ENCODE peak calls at places on chromosomes 12 and 14, in nine cellular contexts. Y is foreskin keratinocyte, B is A172, O is endothelial cell, H is NCI-H1092 treated with DMSO at 0.1 percent for 48 hours, D is progenitor cell of endocrine pancreas, U is globus pallidus, P is lower leg skin, S is C1 segment of cervical spinal cord. R is an unnamed sample.
A peak's percentile ranks its signal among the peaks of the same experiment; 100 is the strongest.

GRCh38 chr14:103520657-103521437 is 1.8 kb downstream of the CKB start:
- DNase-seq in Y (no peak), B (peak; percentile 51), O (peak; percentile 68), H (peak; percentile 74), D (peak; percentile 83), U (peak; percentile 85), P (peak; percentile 95), S (peak; percentile 70), R (no peak)

GRCh38 chr12:13425766-13426165 is 229.2 kb downstream of the EMP1 start:
- DNase-seq in Y (peak; percentile 69), B (peak; percentile 66), O (no peak), H (no peak), D (no peak), U (no peak), P (no peak), S (no peak), R (no peak)

GRCh38 chr12:3041558-3042164 is 35.5 kb upstream of the TSPAN9 start:
- DNase-seq in Y (peak; percentile 47), B (peak; percentile 59), O (peak; percentile 75), H (peak; percentile 74), D (peak; percentile 63), U (peak; percentile 82), P (no peak), S (peak; percentile 42), R (no peak)

GRCh38 chr14:58641509-58641908 is 3.7 kb downstream of the DACT1 start:
- DNase-seq in Y (no peak), B (no peak), O (no peak), H (no peak), D (no peak), U (no peak), P (no peak), S (no peak), R (no peak)

GRCh38 chr12:95077341-95077740 is 3.9 kb upstream of the NR2C1 start:
- DNase-seq in Y (no peak), B (no peak), O (no peak), H (no peak), D (no peak), U (no peak), P (no peak), S (no peak), R (no peak)

GRCh38 chr12:124745891-124746570 is 117.6 kb downstream of the SCARB1 start:
- DNase-seq in Y (no peak), B (peak; percentile 90), O (peak; percentile 77), H (peak; percentile 79), D (peak; percentile 61), U (peak; percentile 99), P (peak; percentile 99), S (peak; percentile 88), R (peak; percentile 95)

GRCh38 chr14:65268594-65268993 is 143.9 kb upstream of the FUT8 start:
- DNase-seq in Y (no peak), B (no peak), O (no peak), H (no peak), D (no peak), U (no peak), P (no peak), S (no peak), R (no peak)

GRCh38 chr14:84825481-84825880 is 704.5 kb upstream of the FLRT2 start:
- DNase-seq in Y (peak; percentile 73), B (peak; percentile 64), O (no peak), H (no peak), D (no peak), U (no peak), P (no peak), S (no peak), R (no peak)

GRCh38 chr14:50783542-50783941 is 47.4 kb downstream of the NIN start:
- DNase-seq in Y (no peak), B (no peak), O (no peak), H (no peak), D (no peak), U (no peak), P (no peak), S (no peak), R (no peak)

GRCh38 chr12:117674313-117674712 is 294.5 kb downstream of the KSR2 start:
- DNase-seq in Y (no peak), B (peak; percentile 76), O (no peak), H (no peak), D (no peak), U (no peak), P (no peak), S (no peak), R (no peak)

GRCh38 chr12:94220804-94221203 is 72.4 kb downstream of the PLXNC1 start:
- DNase-seq in Y (no peak), B (no peak), O (no peak), H (no peak), D (no peak), U (no peak), P (no peak), S (no peak), R (no peak)

GRCh38 chr12:88570103-88570502 is 10.2 kb downstream of the KITLG start:
- DNase-seq in Y (no peak), B (no peak), O (no peak), H (no peak), D (no peak), U (no peak), P (no peak), S (no peak), R (no peak)

GRCh38 chr14:100726467-100726811 is 253 bp upstream of the DLK1 start:
- DNase-seq in Y (no peak), B (no peak), O (no peak), H (no peak), D (no peak), U (no peak), P (no peak), S (no peak), R (no peak)

GRCh38 chr12:65327207-65328076 is 49.0 kb downstream of the MSRB3 start:
- DNase-seq in Y (no peak), B (no peak), O (no peak), H (no peak), D (no peak), U (peak; percentile 46), P (no peak), S (no peak), R (no peak)

GRCh38 chr12:28108599-28108998 is 81.7 kb upstream of the CCDC91 start:
- DNase-seq in Y (no peak), B (peak; percentile 21), O (no peak), H (no peak), D (no peak), U (no peak), P (no peak), S (no peak), R (no peak)

GRCh38 chr12:103868215-103868614 is 27.2 kb upstream of the NT5DC3 start:
- DNase-seq in Y (no peak), B (no peak), O (no peak), H (no peak), D (no peak), U (no peak), P (no peak), S (no peak), R (no peak)

GRCh38 chr12:104197264-104197663 is 18.3 kb upstream of the TXNRD1 start:
- DNase-seq in Y (no peak), B (no peak), O (no peak), H (no peak), D (no peak), U (no peak), P (no peak), S (no peak), R (no peak)

GRCh38 chr14:72948481-72949138 is 22.3 kb downstream of the DCAF4 start:
- DNase-seq in Y (no peak), B (peak; percentile 60), O (peak; percentile 75), H (peak; percentile 23), D (peak; percentile 57), U (peak; percentile 53), P (peak; percentile 91), S (peak; percentile 6), R (no peak)

GRCh38 chr14:50022661-50023060 is 93.7 kb downstream of the VCPKMT start:
- DNase-seq in Y (no peak), B (no peak), O (no peak), H (no peak), D (no peak), U (no peak), P (no peak), S (no peak), R (no peak)

GRCh38 chr14:92199763-92200162 is 78.0 kb downstream of the CPSF2 start:
- DNase-seq in Y (no peak), B (no peak), O (no peak), H (no peak), D (no peak), U (no peak), P (no peak), S (no peak), R (no peak)

GRCh38 chr12:99852666-99853065 is 132.1 kb downstream of the ANKS1B start:
- DNase-seq in Y (no peak), B (no peak), O (no peak), H (no peak), D (no peak), U (no peak), P (no peak), S (no peak), R (no peak)

GRCh38 chr12:1041478-1041877 is 50.5 kb downstream of the ERC1 start:
- DNase-seq in Y (no peak), B (no peak), O (no peak), H (no peak), D (no peak), U (no peak), P (no peak), S (no peak), R (no peak)

GRCh38 chr12:58341791-58342190 is 400.4 kb downstream of the ATP23 start:
- DNase-seq in Y (no peak), B (no peak), O (no peak), H (peak; percentile 36), D (no peak), U (no peak), P (no peak), S (no peak), R (no peak)

GRCh38 chr12:26318661-26319068 is 123.3 kb downstream of the SSPN start:
- DNase-seq in Y (peak; percentile 82), B (peak; percentile 72), O (no peak), H (no peak), D (no peak), U (no peak), P (peak; percentile 90), S (no peak), R (no peak)

R was measured in mesenteric fat pad.